ENCODE peak calls at places on chromosomes 3 and 15, in ten cellular contexts. One of them, this sample, is unnamed.
A peak's percentile ranks its signal among the peaks of the same experiment; 100 is the strongest.

GRCh38 chr3:196179380-196180308 is 31.6 kb downstream of the ZDHHC19 start:
- DNase-seq in fibroblast of mammary gland: peak; percentile 70
- DNase-seq in IMR-90: peak; percentile 77
- DNase-seq in CD8-positive, alpha-beta memory T cell: peak; percentile 89
- DNase-seq in stomach: no peak
- DNase-seq in neural progenitor cell: peak; percentile 65
- DNase-seq in choroid plexus epithelial cell: peak; percentile 36
- DNase-seq in MM.1S: no peak
- DNase-seq in CD4-positive, CD25-positive, alpha-beta regulatory T cell: peak; percentile 95
- DNase-seq in esophagus squamous epithelium: no peak
- DNase-seq in this sample: peak; percentile 61

GRCh38 chr15:57158997-57159668 is 217.2 kb upstream of the CGNL1 start:
- DNase-seq in fibroblast of mammary gland: no peak
- DNase-seq in IMR-90: no peak
- DNase-seq in CD8-positive, alpha-beta memory T cell: no peak
- DNase-seq in stomach: no peak
- DNase-seq in neural progenitor cell: no peak
- DNase-seq in choroid plexus epithelial cell: no peak
- DNase-seq in MM.1S: no peak
- DNase-seq in CD4-positive, CD25-positive, alpha-beta regulatory T cell: no peak
- DNase-seq in esophagus squamous epithelium: no peak
- DNase-seq in this sample: no peak

GRCh38 chr15:78292219-78292618 is 7.2 kb downstream of the SKIC8 start:
- DNase-seq in fibroblast of mammary gland: no peak
- DNase-seq in IMR-90: no peak
- DNase-seq in CD8-positive, alpha-beta memory T cell: no peak
- DNase-seq in stomach: no peak
- DNase-seq in neural progenitor cell: no peak
- DNase-seq in choroid plexus epithelial cell: no peak
- DNase-seq in MM.1S: no peak
- DNase-seq in CD4-positive, CD25-positive, alpha-beta regulatory T cell: no peak
- DNase-seq in esophagus squamous epithelium: no peak
- DNase-seq in this sample: no peak

GRCh38 chr3:88641033-88641604 is 466.3 kb upstream of the EPHA3 start:
- DNase-seq in fibroblast of mammary gland: no peak
- DNase-seq in IMR-90: no peak
- DNase-seq in CD8-positive, alpha-beta memory T cell: no peak
- DNase-seq in stomach: no peak
- DNase-seq in neural progenitor cell: no peak
- DNase-seq in choroid plexus epithelial cell: peak; percentile 42
- DNase-seq in MM.1S: no peak
- DNase-seq in CD4-positive, CD25-positive, alpha-beta regulatory T cell: no peak
- DNase-seq in esophagus squamous epithelium: no peak
- DNase-seq in this sample: no peak

GRCh38 chr3:134312873-134313838 is 61.1 kb downstream of the AMOTL2 start:
- DNase-seq in fibroblast of mammary gland: peak; percentile 62
- DNase-seq in IMR-90: peak; percentile 76
- DNase-seq in CD8-positive, alpha-beta memory T cell: no peak
- DNase-seq in stomach: peak; percentile 81
- DNase-seq in neural progenitor cell: peak; percentile 94
- DNase-seq in choroid plexus epithelial cell: peak; percentile 87
- DNase-seq in MM.1S: no peak
- DNase-seq in CD4-positive, CD25-positive, alpha-beta regulatory T cell: no peak
- DNase-seq in esophagus squamous epithelium: no peak
- DNase-seq in this sample: peak; percentile 77

GRCh38 chr15:39142500-39142899 is 438.4 kb upstream of the THBS1 start:
- DNase-seq in fibroblast of mammary gland: no peak
- DNase-seq in IMR-90: no peak
- DNase-seq in CD8-positive, alpha-beta memory T cell: no peak
- DNase-seq in stomach: no peak
- DNase-seq in neural progenitor cell: no peak
- DNase-seq in choroid plexus epithelial cell: no peak
- DNase-seq in MM.1S: no peak
- DNase-seq in CD4-positive, CD25-positive, alpha-beta regulatory T cell: no peak
- DNase-seq in esophagus squamous epithelium: no peak
- DNase-seq in this sample: no peak

GRCh38 chr3:56845505-56845904 is 43.8 kb upstream of the ARHGEF3 start:
- DNase-seq in fibroblast of mammary gland: peak; percentile 24
- DNase-seq in IMR-90: no peak
- DNase-seq in CD8-positive, alpha-beta memory T cell: no peak
- DNase-seq in stomach: no peak
- DNase-seq in neural progenitor cell: no peak
- DNase-seq in choroid plexus epithelial cell: no peak
- DNase-seq in MM.1S: no peak
- DNase-seq in CD4-positive, CD25-positive, alpha-beta regulatory T cell: no peak
- DNase-seq in esophagus squamous epithelium: no peak
- DNase-seq in this sample: no peak

GRCh38 chr15:100279446-100279845 is 62.3 kb downstream of the ADAMTS17 start:
- DNase-seq in fibroblast of mammary gland: no peak
- DNase-seq in IMR-90: no peak
- DNase-seq in CD8-positive, alpha-beta memory T cell: no peak
- DNase-seq in stomach: no peak
- DNase-seq in neural progenitor cell: no peak
- DNase-seq in choroid plexus epithelial cell: no peak
- DNase-seq in MM.1S: no peak
- DNase-seq in CD4-positive, CD25-positive, alpha-beta regulatory T cell: no peak
- DNase-seq in esophagus squamous epithelium: no peak
- DNase-seq in this sample: no peak

DNA sequence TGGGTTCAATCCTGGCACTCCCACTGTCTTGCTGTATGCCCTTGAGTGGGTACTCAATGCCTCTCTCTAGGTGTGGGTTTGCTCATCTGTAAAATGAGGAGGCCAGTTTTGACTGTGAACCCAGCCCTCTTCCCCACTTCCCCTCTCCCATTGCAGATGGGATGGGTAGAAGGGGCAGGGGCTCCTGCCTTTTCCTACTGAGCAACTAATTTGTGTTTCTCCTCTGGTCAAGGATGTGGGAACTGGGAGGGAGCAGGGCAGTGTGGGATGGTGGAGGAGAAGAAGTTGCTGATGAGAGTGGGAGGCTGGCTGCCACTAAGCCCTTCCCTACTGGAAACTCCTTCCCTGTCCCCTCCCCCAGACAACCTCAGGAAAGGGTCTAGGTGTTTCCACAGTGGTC is 20.2 kb upstream of the ANKDD1A start:
- DNase-seq in fibroblast of mammary gland: no peak
- DNase-seq in IMR-90: no peak
- DNase-seq in CD8-positive, alpha-beta memory T cell: no peak
- DNase-seq in stomach: no peak
- DNase-seq in neural progenitor cell: no peak
- DNase-seq in choroid plexus epithelial cell: no peak
- DNase-seq in MM.1S: no peak
- DNase-seq in CD4-positive, CD25-positive, alpha-beta regulatory T cell: no peak
- DNase-seq in esophagus squamous epithelium: no peak
- DNase-seq in this sample: no peak
- H3K4me3 ChIP-seq in fibroblast of mammary gland: no peak overlapping the region
- H3K4me3 ChIP-seq in IMR-90: no peak overlapping the region
- H3K4me3 ChIP-seq in CD8-positive, alpha-beta memory T cell: peak overlapping the region; percentile 33
- H3K4me3 ChIP-seq in stomach: no peak overlapping the region
- H3K4me3 ChIP-seq in neural progenitor cell: no peak overlapping the region
- H3K4me3 ChIP-seq in choroid plexus epithelial cell: no peak overlapping the region
- H3K4me3 ChIP-seq in MM.1S: no peak overlapping the region
- H3K4me3 ChIP-seq in CD4-positive, CD25-positive, alpha-beta regulatory T cell: peak overlapping the region; percentile 70
- H3K4me3 ChIP-seq in esophagus squamous epithelium: no peak overlapping the region
- H3K4me3 ChIP-seq in this sample: no peak overlapping the region

GRCh38 chr3:33883538-33884203 is 85.2 kb downstream of the PDCD6IP start:
- DNase-seq in fibroblast of mammary gland: peak; percentile 60
- DNase-seq in IMR-90: peak; percentile 49
- DNase-seq in CD8-positive, alpha-beta memory T cell: peak; percentile 43
- DNase-seq in stomach: no peak
- DNase-seq in neural progenitor cell: peak; percentile 59
- DNase-seq in choroid plexus epithelial cell: peak; percentile 71
- DNase-seq in MM.1S: peak; percentile 55
- DNase-seq in CD4-positive, CD25-positive, alpha-beta regulatory T cell: peak; percentile 55
- DNase-seq in esophagus squamous epithelium: no peak
- DNase-seq in this sample: peak; percentile 53

GRCh38 chr3:33882296-33882695 is 83.9 kb downstream of the PDCD6IP start:
- DNase-seq in fibroblast of mammary gland: no peak
- DNase-seq in IMR-90: no peak
- DNase-seq in CD8-positive, alpha-beta memory T cell: no peak
- DNase-seq in stomach: no peak
- DNase-seq in neural progenitor cell: no peak
- DNase-seq in choroid plexus epithelial cell: no peak
- DNase-seq in MM.1S: no peak
- DNase-seq in CD4-positive, CD25-positive, alpha-beta regulatory T cell: no peak
- DNase-seq in esophagus squamous epithelium: no peak
- DNase-seq in this sample: no peak

GRCh38 chr3:33884204-33884561 is 85.8 kb downstream of the PDCD6IP start:
- DNase-seq in fibroblast of mammary gland: peak; percentile 59
- DNase-seq in IMR-90: no peak
- DNase-seq in CD8-positive, alpha-beta memory T cell: no peak
- DNase-seq in stomach: no peak
- DNase-seq in neural progenitor cell: peak; percentile 4
- DNase-seq in choroid plexus epithelial cell: peak; percentile 54
- DNase-seq in MM.1S: peak; percentile 35
- DNase-seq in CD4-positive, CD25-positive, alpha-beta regulatory T cell: no peak
- DNase-seq in esophagus squamous epithelium: no peak
- DNase-seq in this sample: peak; percentile 24

GRCh38 chr3:33879540-33879939 is 81.1 kb downstream of the PDCD6IP start:
- DNase-seq in fibroblast of mammary gland: no peak
- DNase-seq in IMR-90: peak; percentile 28
- DNase-seq in CD8-positive, alpha-beta memory T cell: no peak
- DNase-seq in stomach: no peak
- DNase-seq in neural progenitor cell: no peak
- DNase-seq in choroid plexus epithelial cell: peak; percentile 41
- DNase-seq in MM.1S: no peak
- DNase-seq in CD4-positive, CD25-positive, alpha-beta regulatory T cell: no peak
- DNase-seq in esophagus squamous epithelium: no peak
- DNase-seq in this sample: no peak

GRCh38 chr3:33881181-33882064 is 83.0 kb downstream of the PDCD6IP start:
- DNase-seq in fibroblast of mammary gland: no peak
- DNase-seq in IMR-90: no peak
- DNase-seq in CD8-positive, alpha-beta memory T cell: no peak
- DNase-seq in stomach: no peak
- DNase-seq in neural progenitor cell: no peak
- DNase-seq in choroid plexus epithelial cell: no peak
- DNase-seq in MM.1S: no peak
- DNase-seq in CD4-positive, CD25-positive, alpha-beta regulatory T cell: no peak
- DNase-seq in esophagus squamous epithelium: no peak
- DNase-seq in this sample: no peak
- H3K4me3 ChIP-seq in fibroblast of mammary gland: no peak overlapping the region
- H3K4me3 ChIP-seq in IMR-90: no peak overlapping the region
- H3K4me3 ChIP-seq in CD8-positive, alpha-beta memory T cell: no peak overlapping the region
- H3K4me3 ChIP-seq in stomach: no peak overlapping the region
- H3K4me3 ChIP-seq in neural progenitor cell: no peak overlapping the region
- H3K4me3 ChIP-seq in choroid plexus epithelial cell: no peak overlapping the region
- H3K4me3 ChIP-seq in MM.1S: no peak overlapping the region
- H3K4me3 ChIP-seq in CD4-positive, CD25-positive, alpha-beta regulatory T cell: no peak overlapping the region
- H3K4me3 ChIP-seq in esophagus squamous epithelium: no peak overlapping the region
- H3K4me3 ChIP-seq in this sample: no peak overlapping the region

GRCh38 chr15:79680721-79681120 is 216.1 kb downstream of the MTHFS start:
- DNase-seq in fibroblast of mammary gland: peak; percentile 78
- DNase-seq in IMR-90: peak; percentile 88
- DNase-seq in CD8-positive, alpha-beta memory T cell: no peak
- DNase-seq in stomach: no peak
- DNase-seq in neural progenitor cell: peak; percentile 89
- DNase-seq in choroid plexus epithelial cell: peak; percentile 80
- DNase-seq in MM.1S: no peak
- DNase-seq in CD4-positive, CD25-positive, alpha-beta regulatory T cell: no peak
- DNase-seq in esophagus squamous epithelium: no peak
- DNase-seq in this sample: peak; percentile 72

GRCh38 chr15:79682285-79682684 is 214.5 kb downstream of the MTHFS start:
- DNase-seq in fibroblast of mammary gland: peak; percentile 91
- DNase-seq in IMR-90: peak; percentile 79
- DNase-seq in CD8-positive, alpha-beta memory T cell: no peak
- DNase-seq in stomach: no peak
- DNase-seq in neural progenitor cell: no peak
- DNase-seq in choroid plexus epithelial cell: peak; percentile 78
- DNase-seq in MM.1S: no peak
- DNase-seq in CD4-positive, CD25-positive, alpha-beta regulatory T cell: no peak
- DNase-seq in esophagus squamous epithelium: no peak
- DNase-seq in this sample: peak; percentile 75

GRCh38 chr15:79678032-79678701 is 218.6 kb downstream of the MTHFS start:
- DNase-seq in fibroblast of mammary gland: no peak
- DNase-seq in IMR-90: no peak
- DNase-seq in CD8-positive, alpha-beta memory T cell: no peak
- DNase-seq in stomach: no peak
- DNase-seq in neural progenitor cell: no peak
- DNase-seq in choroid plexus epithelial cell: no peak
- DNase-seq in MM.1S: no peak
- DNase-seq in CD4-positive, CD25-positive, alpha-beta regulatory T cell: no peak
- DNase-seq in esophagus squamous epithelium: no peak
- DNase-seq in this sample: no peak

GRCh38 chr15:79682851-79683288 is 213.9 kb downstream of the MTHFS start:
- DNase-seq in fibroblast of mammary gland: peak; percentile 54
- DNase-seq in IMR-90: peak; percentile 47
- DNase-seq in CD8-positive, alpha-beta memory T cell: no peak
- DNase-seq in stomach: no peak
- DNase-seq in neural progenitor cell: no peak
- DNase-seq in choroid plexus epithelial cell: peak; percentile 63
- DNase-seq in MM.1S: no peak
- DNase-seq in CD4-positive, CD25-positive, alpha-beta regulatory T cell: no peak
- DNase-seq in esophagus squamous epithelium: no peak
- DNase-seq in this sample: peak; percentile 31
- H3K4me3 ChIP-seq in fibroblast of mammary gland: no peak overlapping the region
- H3K4me3 ChIP-seq in IMR-90: no peak overlapping the region
- H3K4me3 ChIP-seq in CD8-positive, alpha-beta memory T cell: no peak overlapping the region
- H3K4me3 ChIP-seq in stomach: no peak overlapping the region
- H3K4me3 ChIP-seq in neural progenitor cell: no peak overlapping the region
- H3K4me3 ChIP-seq in choroid plexus epithelial cell: no peak overlapping the region
- H3K4me3 ChIP-seq in MM.1S: no peak overlapping the region
- H3K4me3 ChIP-seq in CD4-positive, CD25-positive, alpha-beta regulatory T cell: no peak overlapping the region
- H3K4me3 ChIP-seq in esophagus squamous epithelium: no peak overlapping the region
- H3K4me3 ChIP-seq in this sample: no peak overlapping the region

GRCh38 chr3:153164009-153164550 is 2.1 kb downstream of the RAP2B start:
- DNase-seq in fibroblast of mammary gland: no peak
- DNase-seq in IMR-90: no peak
- DNase-seq in CD8-positive, alpha-beta memory T cell: peak; percentile 16
- DNase-seq in stomach: no peak
- DNase-seq in neural progenitor cell: peak; percentile 6
- DNase-seq in choroid plexus epithelial cell: no peak
- DNase-seq in MM.1S: no peak
- DNase-seq in CD4-positive, CD25-positive, alpha-beta regulatory T cell: no peak
- DNase-seq in esophagus squamous epithelium: no peak
- DNase-seq in this sample: no peak

GRCh38 chr3:153162513-153163348 is 705 bp downstream of the RAP2B start:
- DNase-seq in fibroblast of mammary gland: peak; percentile 31
- DNase-seq in IMR-90: peak; percentile 26
- DNase-seq in CD8-positive, alpha-beta memory T cell: peak; percentile 51
- DNase-seq in stomach: peak; percentile 45
- DNase-seq in neural progenitor cell: peak; percentile 71
- DNase-seq in choroid plexus epithelial cell: peak; percentile 50
- DNase-seq in MM.1S: peak; percentile 44
- DNase-seq in CD4-positive, CD25-positive, alpha-beta regulatory T cell: peak; percentile 66
- DNase-seq in esophagus squamous epithelium: no peak
- DNase-seq in this sample: peak; percentile 40

GRCh38 chr3:153163349-153164008 is 1.5 kb downstream of the RAP2B start:
- DNase-seq in fibroblast of mammary gland: peak; percentile 36
- DNase-seq in IMR-90: peak; percentile 29
- DNase-seq in CD8-positive, alpha-beta memory T cell: no peak
- DNase-seq in stomach: no peak
- DNase-seq in neural progenitor cell: no peak
- DNase-seq in choroid plexus epithelial cell: peak; percentile 36
- DNase-seq in MM.1S: peak; percentile 30
- DNase-seq in CD4-positive, CD25-positive, alpha-beta regulatory T cell: no peak
- DNase-seq in esophagus squamous epithelium: no peak
- DNase-seq in this sample: no peak

GRCh38 chr3:153165211-153165815 is 3.3 kb downstream of the RAP2B start:
- DNase-seq in fibroblast of mammary gland: peak; percentile 47
- DNase-seq in IMR-90: peak; percentile 42
- DNase-seq in CD8-positive, alpha-beta memory T cell: peak; percentile 66
- DNase-seq in stomach: no peak
- DNase-seq in neural progenitor cell: no peak
- DNase-seq in choroid plexus epithelial cell: peak; percentile 64
- DNase-seq in MM.1S: peak; percentile 24
- DNase-seq in CD4-positive, CD25-positive, alpha-beta regulatory T cell: peak; percentile 49
- DNase-seq in esophagus squamous epithelium: no peak
- DNase-seq in this sample: peak; percentile 73

DNA sequence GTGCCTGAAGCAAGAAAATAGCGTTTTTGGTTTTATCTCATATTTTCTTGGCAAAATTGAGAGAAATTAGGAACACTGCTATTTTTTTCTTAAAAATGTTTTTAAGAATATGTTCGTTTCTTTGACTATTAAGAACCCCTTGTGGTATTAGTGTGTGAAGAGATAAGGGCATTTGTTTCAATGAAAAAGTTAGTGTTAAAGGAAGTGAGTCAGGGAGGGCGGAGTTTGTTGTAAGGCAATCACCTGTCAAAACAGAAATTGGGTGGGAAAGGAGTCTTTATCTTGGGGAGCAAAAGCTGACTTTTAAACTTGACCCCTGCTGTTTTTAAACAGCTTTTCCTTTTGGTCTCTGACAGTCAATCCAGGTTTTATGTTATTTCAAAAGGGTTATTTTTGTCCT is 4.2 kb downstream of the RAP2B start:
- DNase-seq in fibroblast of mammary gland: no peak
- DNase-seq in IMR-90: peak; percentile 33
- DNase-seq in CD8-positive, alpha-beta memory T cell: peak; percentile 17
- DNase-seq in stomach: no peak
- DNase-seq in neural progenitor cell: no peak
- DNase-seq in choroid plexus epithelial cell: peak; percentile 49
- DNase-seq in MM.1S: no peak
- DNase-seq in CD4-positive, CD25-positive, alpha-beta regulatory T cell: peak; percentile 75
- DNase-seq in esophagus squamous epithelium: no peak
- DNase-seq in this sample: peak; percentile 35
- H3K4me3 ChIP-seq in fibroblast of mammary gland: no peak overlapping the region
- H3K4me3 ChIP-seq in IMR-90: no peak overlapping the region
- H3K4me3 ChIP-seq in CD8-positive, alpha-beta memory T cell: peak overlapping the region; percentile 97
- H3K4me3 ChIP-seq in stomach: no peak overlapping the region
- H3K4me3 ChIP-seq in neural progenitor cell: peak overlapping the region; percentile 97
- H3K4me3 ChIP-seq in choroid plexus epithelial cell: peak overlapping the region; percentile 95
- H3K4me3 ChIP-seq in MM.1S: no peak overlapping the region
- H3K4me3 ChIP-seq in CD4-positive, CD25-positive, alpha-beta regulatory T cell: peak overlapping the region; percentile 93
- H3K4me3 ChIP-seq in esophagus squamous epithelium: peak overlapping the region; percentile 97
- H3K4me3 ChIP-seq in this sample: peak overlapping the region; percentile 96

This sample was measured in astrocyte of the spinal cord.